ENCODE peak calls at places on chromosomes 2 and 18, in five cellular contexts. A is RWPE2, L is tibial artery, Q is heart left ventricle, I is hepatocyte. G is an unnamed sample.

GRCh38 chr2:142495141-142495540 is 364.3 kb upstream of the LRP1B start:
- DNase-seq in A (no peak), L (no peak), Q (no peak), I (peak), G (no peak)

GRCh38 chr2:108428286-108429009 is 20.6 kb upstream of the GCC2 start:
- DNase-seq in A (no peak), L (no peak), Q (no peak), I (no peak), G (no peak)

GRCh38 chr2:235485362-235485761 is 8.5 kb upstream of the AGAP1 start:
- DNase-seq in A (no peak), L (no peak), Q (no peak), I (no peak), G (no peak)

GRCh38 chr2:106566050-106566449 is 78.9 kb downstream of the CD8B2 start:
- DNase-seq in A (no peak), L (no peak), Q (peak), I (peak), G (no peak)

GRCh38 chr2:224836263-224836662 is 120.1 kb upstream of the CCDC195 start:
- DNase-seq in A (no peak), L (no peak), Q (no peak), I (no peak), G (no peak)

GRCh38 chr2:144454466-144455287 is 65.2 kb downstream of the ZEB2 start:
- DNase-seq in A (no peak), L (no peak), Q (no peak), I (no peak), G (no peak)

GRCh38 chr2:224847961-224848850 is 132.0 kb upstream of the CCDC195 start:
- DNase-seq in A (peak), L (peak), Q (peak), I (peak), G (no peak)

GRCh38 chr2:11753452-11753885 is 7.0 kb downstream of the LPIN1 start:
- DNase-seq in A (no peak), L (no peak), Q (no peak), I (no peak), G (no peak)

GRCh38 chr2:79887747-79888374 is 375.0 kb downstream of the CTNNA2 start:
- DNase-seq in A (no peak), L (no peak), Q (no peak), I (peak), G (peak)

GRCh38 chr2:101803945-101804696 is 106.6 kb downstream of the MAP4K4 start:
- DNase-seq in A (no peak), L (no peak), Q (no peak), I (no peak), G (peak)

GRCh38 chr2:119028327-119029174 is 86.6 kb downstream of the MARCO start:
- DNase-seq in A (no peak), L (no peak), Q (no peak), I (peak), G (peak)

GRCh38 chr18:35282353-35282752 is 7.7 kb downstream of the ZSCAN30 start:
- DNase-seq in A (no peak), L (no peak), Q (no peak), I (no peak), G (no peak)

GRCh38 chr2:148546270-148546669 is 98.3 kb upstream of the EPC2 start:
- DNase-seq in A (no peak), L (peak), Q (no peak), I (no peak), G (no peak)

GRCh38 chr2:58865436-58865835 is 624.3 kb upstream of the FANCL start:
- DNase-seq in A (no peak), L (no peak), Q (no peak), I (no peak), G (no peak)

GRCh38 chr2:98004071-98004470 is 8.3 kb upstream of the TMEM131 start:
- DNase-seq in A (no peak), L (no peak), Q (no peak), I (no peak), G (no peak)

GRCh38 chr2:13682878-13683277 is 949.6 kb upstream of the LRATD1 start:
- DNase-seq in A (peak), L (no peak), Q (no peak), I (no peak), G (peak)

GRCh38 chr2:200171761-200172482 is 134.6 kb upstream of the SPATS2L start:
- DNase-seq in A (no peak), L (no peak), Q (no peak), I (peak), G (no peak)

GRCh38 chr18:69636529-69637301 is 236.0 kb downstream of the DOK6 start:
- DNase-seq in A (no peak), L (no peak), Q (no peak), I (no peak), G (peak)

GRCh38 chr2:214648520-214648919 is 161.0 kb downstream of the BARD1 start:
- DNase-seq in A (no peak), L (no peak), Q (no peak), I (no peak), G (no peak)

GRCh38 chr18:47772374-47773248 is 157.8 kb downstream of the SMAD2 start:
- DNase-seq in A (no peak), L (no peak), Q (no peak), I (peak), G (peak)

GRCh38 chr18:74819433-74820059 is 221.9 kb downstream of the ZNF407 start:
- DNase-seq in A (no peak), L (no peak), Q (no peak), I (no peak), G (peak)

GRCh38 chr2:3557588-3558204 is 437 bp downstream of the RNASEH1 start:
- DNase-seq in A (no peak), L (no peak), Q (no peak), I (no peak), G (no peak)

GRCh38 chr2:241193276-241193675 is 4.8 kb downstream of the ANO7 start:
- DNase-seq in A (no peak), L (no peak), Q (no peak), I (no peak), G (no peak)

GRCh38 chr2:88530081-88530480 is 77.6 kb upstream of the FOXI3 start:
- DNase-seq in A (no peak), L (no peak), Q (no peak), I (no peak), G (no peak)

GRCh38 chr2:236752111-236752510 is 182.5 kb downstream of the ACKR3 start:
- DNase-seq in A (no peak), L (peak), Q (no peak), I (no peak), G (no peak)

GRCh38 chr2:165698621-165698946 is 95.5 kb downstream of the GALNT3 start:
- DNase-seq in A (no peak), L (no peak), Q (no peak), I (peak), G (peak)

GRCh38 chr18:79528846-79529245 is 133.1 kb downstream of the NFATC1 start:
- DNase-seq in A (peak), L (peak), Q (peak), I (peak), G (peak)

GRCh38 chr2:171878481-171878993 is 15.5 kb downstream of the SLC25A12 start:
- DNase-seq in A (no peak), L (no peak), Q (peak), I (peak), G (no peak)

GRCh38 chr2:31386648-31387047 is 27.9 kb downstream of the XDH start:
- DNase-seq in A (no peak), L (no peak), Q (no peak), I (no peak), G (no peak)

GRCh38 chr2:133811409-133812125 is 243.3 kb upstream of the NCKAP5 start:
- DNase-seq in A (no peak), L (no peak), Q (no peak), I (no peak), G (no peak)

GRCh38 chr18:28183418-28184078 is 6.6 kb upstream of the CDH2 start:
- DNase-seq in A (no peak), L (no peak), Q (no peak), I (peak), G (no peak)

GRCh38 chr2:133591164-133591563 is 22.9 kb upstream of the NCKAP5 start:
- DNase-seq in A (no peak), L (peak), Q (peak), I (peak), G (no peak)

GRCh38 chr18:11909081-11909410 is 929 bp upstream of the MPPE1 start:
- DNase-seq in A (no peak), L (no peak), Q (no peak), I (no peak), G (no peak)
- H3K4me3 ChIP-seq in A (peak), L (peak), Q (peak), I (peak), G (peak)

GRCh38 chr2:213251618-213252017 is 32.6 kb upstream of the SPAG16 start:
- DNase-seq in A (no peak), L (no peak), Q (no peak), I (peak), G (peak)
- H3K4me3 ChIP-seq in A (no peak), L (no peak), Q (no peak), I (no peak), G (no peak)

GRCh38 chr18:52339891-52340371 is at the start of gene DCC:
- DNase-seq in A (no peak), L (no peak), Q (no peak), I (peak), G (no peak)
- H3K4me3 ChIP-seq in A (no peak), L (peak), Q (no peak), I (peak), G (no peak)

GRCh38 chr2:174059875-174060226 is 94.7 kb upstream of the SP3 start:
- DNase-seq in A (no peak), L (no peak), Q (no peak), I (no peak), G (no peak)
- H3K4me3 ChIP-seq in A (no peak), L (no peak), Q (no peak), I (no peak), G (no peak)

GRCh38 chr2:189181706-189182105 is 2.1 kb upstream of the COL5A2 start:
- DNase-seq in A (no peak), L (no peak), Q (no peak), I (peak), G (no peak)

GRCh38 chr2:189178007-189178406 is 1.6 kb downstream of the COL5A2 start:
- DNase-seq in A (no peak), L (no peak), Q (no peak), I (peak), G (no peak)

GRCh38 chr2:189178726-189179606 is 595 bp downstream of the COL5A2 start:
- DNase-seq in A (no peak), L (no peak), Q (no peak), I (peak), G (peak)

GRCh38 chr2:189177441-189177840 is 2.1 kb downstream of the COL5A2 start:
- DNase-seq in A (no peak), L (no peak), Q (no peak), I (no peak), G (no peak)

DNA sequence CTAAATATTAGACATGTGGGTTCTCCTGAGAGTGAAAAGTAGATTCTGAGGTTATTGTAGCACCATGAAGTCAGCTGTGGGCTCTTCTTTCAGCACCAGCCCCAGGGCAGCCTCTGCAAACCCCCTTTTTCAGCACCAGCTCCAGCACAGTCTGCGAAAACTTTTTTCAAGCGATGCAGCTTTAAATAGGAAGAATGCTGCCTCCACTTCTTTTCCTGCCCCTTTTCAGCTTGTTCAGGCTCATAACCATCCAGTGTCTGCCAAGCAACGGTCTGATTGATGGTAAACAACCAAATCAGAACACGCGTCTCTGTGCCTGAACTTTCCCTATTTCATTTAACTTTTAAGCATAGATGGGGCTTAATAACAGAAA is at the start of gene COL5A2:
- DNase-seq in A (no peak), L (peak), Q (peak), I (peak), G (no peak)
- H3K4me3 ChIP-seq in A (peak), L (peak), Q (peak), I (peak), G (peak)

GRCh38 chr2:74440005-74440377 is 1.7 kb downstream of the RTKN start:
- DNase-seq in A (no peak), L (no peak), Q (no peak), I (peak), G (peak)
- H3K4me3 ChIP-seq in A (peak), L (peak), Q (peak), I (peak), G (peak)

DNA sequence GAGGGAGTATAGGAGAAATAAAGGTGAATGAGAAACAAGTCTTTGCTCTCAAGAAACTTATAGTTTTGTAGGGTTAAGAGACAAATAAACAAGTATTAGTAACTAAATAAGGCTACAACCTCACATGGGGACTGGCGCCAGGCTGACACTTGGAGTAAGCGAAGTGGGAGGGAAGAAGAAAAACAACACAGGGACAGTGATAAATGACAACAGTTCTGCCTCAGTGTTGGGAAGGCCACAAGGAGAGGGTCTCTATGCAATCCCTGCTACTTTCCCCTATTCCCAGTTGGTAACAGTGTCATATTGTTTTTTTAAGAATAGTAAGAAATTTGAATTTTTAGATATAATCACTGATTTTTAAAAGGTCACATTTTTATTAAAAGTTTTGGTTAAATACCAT is 4.0 kb downstream of the APLF start:
- DNase-seq in A (no peak), L (no peak), Q (no peak), I (no peak), G (no peak)
- H3K4me3 ChIP-seq in A (no peak), L (no peak), Q (no peak), I (no peak), G (no peak)

GRCh38 chr2:9538000-9538507 is 17.6 kb downstream of the ADAM17 start:
- DNase-seq in A (no peak), L (no peak), Q (no peak), I (no peak), G (no peak)
- H3K4me3 ChIP-seq in A (no peak), L (no peak), Q (no peak), I (no peak), G (no peak)

GRCh38 chr2:231687961-231688360 is 20.4 kb upstream of the PTMA start:
- DNase-seq in A (no peak), L (no peak), Q (peak), I (no peak), G (no peak)

GRCh38 chr2:231687133-231687852 is 21.0 kb upstream of the PTMA start:
- DNase-seq in A (peak), L (no peak), Q (peak), I (peak), G (peak)

GRCh38 chr2:231685349-231686191 is 22.8 kb upstream of the PTMA start:
- DNase-seq in A (no peak), L (no peak), Q (peak), I (no peak), G (no peak)

GRCh38 chr2:231684314-231685223 is 23.8 kb upstream of the PTMA start:
- DNase-seq in A (no peak), L (no peak), Q (peak), I (no peak), G (no peak)

DNA sequence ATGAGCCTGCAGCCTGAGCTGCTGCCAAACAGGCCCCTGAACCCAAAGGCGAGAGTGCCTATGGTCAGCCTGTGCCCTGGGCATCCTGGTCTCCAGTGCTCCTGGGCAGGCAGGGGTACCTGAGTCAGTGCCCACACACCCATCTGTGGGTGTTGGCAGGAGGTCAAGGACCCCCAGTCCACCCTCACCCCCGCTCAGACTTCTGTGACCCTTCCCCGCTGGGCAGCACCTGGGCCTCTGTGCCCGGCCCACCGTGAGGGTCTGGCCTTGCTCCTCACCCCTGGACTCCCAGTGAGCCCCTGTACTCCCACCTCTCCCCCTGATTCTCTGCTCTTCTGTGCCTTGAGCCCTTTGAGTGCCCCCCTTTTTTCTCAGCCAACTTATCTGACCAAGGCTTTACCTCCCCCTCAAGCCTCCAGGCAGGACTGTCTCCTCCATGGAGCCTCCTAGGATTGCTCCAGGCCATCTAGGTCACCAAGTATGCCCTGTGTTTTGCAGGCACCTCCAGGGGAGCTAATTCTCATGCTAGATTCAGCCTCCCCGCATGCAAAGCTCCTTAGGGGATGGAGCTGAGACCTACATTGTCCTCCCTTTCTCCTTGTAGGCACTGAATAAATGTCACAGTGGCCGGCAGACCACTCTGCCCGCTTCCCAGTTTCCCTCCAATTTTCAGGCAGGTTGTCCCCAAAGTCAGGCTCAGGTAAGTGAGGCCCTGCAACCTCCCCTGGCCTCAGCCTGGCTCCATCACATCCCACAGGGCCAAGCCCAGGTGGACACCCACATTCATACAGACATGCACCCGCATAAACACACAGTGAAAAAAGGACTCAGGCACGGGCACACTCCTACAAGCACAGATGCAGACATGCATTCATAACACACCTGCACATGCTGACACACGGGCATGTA is 21.9 kb upstream of the PTMA start:
- DNase-seq in A (no peak), L (no peak), Q (no peak), I (no peak), G (no peak)
- H3K4me3 ChIP-seq in A (no peak), L (no peak), Q (no peak), I (no peak), G (no peak)

GRCh38 chr18:76098728-76099514 is 396.1 kb downstream of the ZNF516 start:
- DNase-seq in A (no peak), L (no peak), Q (no peak), I (no peak), G (no peak)
- H3K4me3 ChIP-seq in A (no peak), L (no peak), Q (no peak), I (no peak), G (no peak)

G was measured in HAP-1.